ENCODE peak calls at places on chromosomes 7 and 10, in nine cellular contexts. Q is tibial artery, D is fibroblast of lung, I is AG10803, Y is AG09309, G is HFF-Myc, J is adrenal gland, O is lower lobe of right lung, L is GM12865. Z is an unnamed sample.

GRCh38 chr10:34156781-34157425 is 658.2 kb downstream of the PARD3 start:
- DNase-seq in Q (no peak), G (peak), O (no peak), Y (no peak), L (no peak), J (no peak), D (peak), I (peak), Z (no peak)

GRCh38 chr7:130441408-130441854 is 615 bp upstream of the CEP41 start:
- DNase-seq in O (no peak), Q (no peak), Y (no peak), L (peak), D (peak), G (no peak), J (no peak), I (no peak), Z (no peak)

GRCh38 chr7:97466999-97467398 is 264.9 kb upstream of the TAC1 start:
- DNase-seq in G (no peak), L (no peak), D (no peak), I (no peak), O (no peak), Y (no peak), Q (no peak), J (no peak), Z (no peak)

GRCh38 chr7:103630318-103630717 is 184.3 kb upstream of the SLC26A5 start:
- DNase-seq in D (peak), J (no peak), O (no peak), L (no peak), Y (no peak), I (peak), Q (no peak), G (no peak), Z (no peak)

GRCh38 chr7:33072471-33072870 is 9.9 kb upstream of the NT5C3A start:
- DNase-seq in Q (no peak), O (no peak), D (peak), Y (peak), G (no peak), J (peak), L (no peak), I (peak), Z (no peak)

GRCh38 chr10:6299234-6299633 is 96.5 kb downstream of the PFKFB3 start:
- DNase-seq in O (no peak), Y (no peak), J (peak), I (no peak), Q (no peak), L (no peak), D (peak), G (no peak), Z (no peak)

GRCh38 chr7:155738652-155739537 is 73.4 kb downstream of the SHH start:
- DNase-seq in D (peak), O (peak), L (peak), Y (peak), J (peak), G (peak), I (peak), Q (peak), Z (peak)

GRCh38 chr7:24728503-24729364 is 28.5 kb downstream of the GSDME start:
- DNase-seq in J (no peak), Q (no peak), I (peak), D (peak), G (no peak), Y (no peak), O (no peak), L (peak), Z (no peak)

GRCh38 chr7:70830426-70830825 is 301.5 kb upstream of the GALNT17 start:
- DNase-seq in G (no peak), L (no peak), O (no peak), J (no peak), I (no peak), D (no peak), Y (no peak), Q (no peak), Z (no peak)

GRCh38 chr7:129258649-129259389 is 34.0 kb downstream of the AHCYL2 start:
- DNase-seq in G (no peak), L (no peak), O (no peak), Y (no peak), D (peak), Q (no peak), J (no peak), I (no peak), Z (no peak)

GRCh38 chr10:34581871-34582532 is 233.1 kb downstream of the PARD3 start:
- DNase-seq in G (no peak), O (no peak), L (no peak), Q (no peak), Y (no peak), D (peak), J (no peak), I (peak), Z (no peak)

GRCh38 chr7:12726908-12727307 is 39.5 kb downstream of the ARL4A start:
- DNase-seq in Y (no peak), J (no peak), I (no peak), D (no peak), L (no peak), G (no peak), Q (no peak), O (no peak), Z (no peak)

GRCh38 chr10:72337039-72337629 is 17.6 kb downstream of the DNAJB12 start:
- DNase-seq in D (peak), O (peak), L (peak), G (no peak), J (peak), I (peak), Y (no peak), Q (peak), Z (peak)

GRCh38 chr10:94623572-94623971 is 60.0 kb upstream of the CYP2C18 start:
- DNase-seq in G (no peak), I (no peak), D (peak), L (no peak), Y (no peak), Q (no peak), J (no peak), O (no peak), Z (no peak)

GRCh38 chr7:103499976-103500375 is 54.0 kb upstream of the SLC26A5 start:
- DNase-seq in G (no peak), Y (no peak), Q (no peak), I (no peak), L (no peak), O (no peak), J (no peak), D (no peak), Z (no peak)

GRCh38 chr7:2230226-2230625 is 2.5 kb downstream of the MAD1L1 start:
- DNase-seq in D (no peak), I (no peak), O (no peak), Q (no peak), Y (no peak), J (no peak), G (no peak), L (no peak), Z (no peak)

GRCh38 chr10:104117839-104118323 is 4.1 kb upstream of the SFR1 start:
- DNase-seq in L (no peak), D (peak), Y (no peak), O (no peak), I (no peak), J (no peak), G (no peak), Q (no peak), Z (no peak)

GRCh38 chr10:34407227-34407626 is 407.9 kb downstream of the PARD3 start:
- DNase-seq in Q (no peak), J (peak), L (peak), D (peak), O (no peak), I (peak), G (no peak), Y (no peak), Z (peak)

GRCh38 chr7:98106647-98107312 is at the start of gene LMTK2:
- DNase-seq in G (peak), O (peak), D (peak), J (peak), Q (peak), L (peak), I (peak), Y (peak), Z (peak)

GRCh38 chr10:70052462-70053211 is at the start of gene MACROH2A2:
- DNase-seq in G (no peak), Q (peak), Y (peak), I (peak), L (no peak), O (peak), D (peak), J (peak), Z (peak)

GRCh38 chr10:11115337-11115736 is 97.7 kb downstream of the CELF2 start:
- DNase-seq in Q (no peak), D (no peak), L (no peak), I (no peak), Y (no peak), O (no peak), J (no peak), G (no peak), Z (no peak)

GRCh38 chr7:46257766-46258448 is 336.8 kb upstream of the IGFBP3 start:
- DNase-seq in O (no peak), G (peak), D (peak), I (peak), J (no peak), Q (no peak), L (no peak), Y (peak), Z (no peak)

GRCh38 chr10:49761789-49762565 is at the start of gene OGDHL:
- DNase-seq in Y (no peak), I (peak), L (peak), J (peak), O (no peak), D (peak), Q (peak), G (no peak), Z (peak)

GRCh38 chr10:70272925-70273316 is 10.9 kb downstream of the NPFFR1 start:
- DNase-seq in L (peak), G (no peak), I (peak), Y (no peak), O (no peak), Q (no peak), D (no peak), J (no peak), Z (no peak)

GRCh38 chr10:26931223-26931622 is 70.5 kb upstream of the ABI1 start:
- DNase-seq in D (no peak), G (no peak), J (peak), Y (no peak), I (no peak), Q (no peak), O (no peak), L (peak), Z (peak)

GRCh38 chr10:129939416-129940275 is 24.4 kb downstream of the EBF3 start:
- DNase-seq in D (no peak), I (no peak), O (no peak), Y (no peak), Q (no peak), G (no peak), J (no peak), L (no peak), Z (no peak)

GRCh38 chr7:151572136-151572535 is 52.4 kb upstream of the RHEB start:
- DNase-seq in J (no peak), I (peak), Q (no peak), Y (peak), O (no peak), D (peak), G (no peak), L (no peak), Z (no peak)

GRCh38 chr7:32511791-32512190 is 16.5 kb downstream of the AVL9 start:
- DNase-seq in G (no peak), D (peak), Q (no peak), Y (no peak), L (no peak), J (no peak), O (no peak), I (peak), Z (no peak)

GRCh38 chr10:63434866-63435854 is 30.6 kb downstream of the JMJD1C start:
- DNase-seq in O (no peak), D (peak), J (no peak), Y (no peak), G (no peak), L (peak), I (no peak), Q (no peak), Z (no peak)

GRCh38 chr7:27459021-27459728 is 203.5 kb downstream of the HIBADH start:
- DNase-seq in G (no peak), D (no peak), I (peak), Y (no peak), L (no peak), O (no peak), Q (no peak), J (peak), Z (peak)

GRCh38 chr7:883029-884021 is 7.0 kb downstream of the GET4 start:
- DNase-seq in L (no peak), G (no peak), O (no peak), Y (no peak), J (peak), I (no peak), D (no peak), Q (no peak), Z (peak)

GRCh38 chr10:29011511-29011910 is 277.4 kb upstream of the LYZL1 start:
- DNase-seq in D (peak), J (no peak), O (no peak), L (no peak), Y (no peak), I (no peak), G (no peak), Q (no peak), Z (no peak)

GRCh38 chr7:93043393-93043985 is 74.3 kb downstream of the SAMD9 start:
- DNase-seq in I (peak), L (no peak), J (no peak), Y (peak), Q (no peak), D (peak), O (no peak), G (peak), Z (no peak)

GRCh38 chr7:70734436-70734835 is 397.5 kb upstream of the GALNT17 start:
- DNase-seq in I (no peak), Y (peak), G (no peak), J (no peak), D (peak), Q (no peak), L (no peak), O (no peak), Z (no peak)

GRCh38 chr7:96327429-96327828 is 5.5 kb upstream of the SLC25A13 start:
- DNase-seq in O (no peak), L (no peak), J (no peak), Q (no peak), D (no peak), G (no peak), Y (no peak), I (no peak), Z (no peak)

GRCh38 chr10:104052351-104052885 is 33.3 kb downstream of the COL17A1 start:
- DNase-seq in Y (no peak), Q (no peak), O (no peak), G (no peak), I (peak), J (no peak), D (no peak), L (no peak), Z (no peak)

GRCh38 chr10:124728830-124729661 is 15.1 kb downstream of the FAM53B start:
- DNase-seq in J (peak), Q (no peak), O (no peak), L (no peak), I (no peak), Y (no peak), G (no peak), D (no peak), Z (no peak)

GRCh38 chr10:124725791-124726190 is 18.4 kb downstream of the FAM53B start:
- DNase-seq in L (no peak), I (no peak), O (no peak), Q (peak), G (no peak), Y (no peak), J (no peak), D (no peak), Z (no peak)

GRCh38 chr10:124727389-124727960 is 16.7 kb downstream of the FAM53B start:
- DNase-seq in O (no peak), J (no peak), G (no peak), I (no peak), D (no peak), Y (no peak), L (no peak), Q (no peak), Z (no peak)

GRCh38 chr10:124730790-124731189 is 13.4 kb downstream of the FAM53B start:
- DNase-seq in Q (no peak), G (no peak), Y (no peak), D (no peak), O (no peak), I (no peak), L (no peak), J (no peak), Z (no peak)

DNA sequence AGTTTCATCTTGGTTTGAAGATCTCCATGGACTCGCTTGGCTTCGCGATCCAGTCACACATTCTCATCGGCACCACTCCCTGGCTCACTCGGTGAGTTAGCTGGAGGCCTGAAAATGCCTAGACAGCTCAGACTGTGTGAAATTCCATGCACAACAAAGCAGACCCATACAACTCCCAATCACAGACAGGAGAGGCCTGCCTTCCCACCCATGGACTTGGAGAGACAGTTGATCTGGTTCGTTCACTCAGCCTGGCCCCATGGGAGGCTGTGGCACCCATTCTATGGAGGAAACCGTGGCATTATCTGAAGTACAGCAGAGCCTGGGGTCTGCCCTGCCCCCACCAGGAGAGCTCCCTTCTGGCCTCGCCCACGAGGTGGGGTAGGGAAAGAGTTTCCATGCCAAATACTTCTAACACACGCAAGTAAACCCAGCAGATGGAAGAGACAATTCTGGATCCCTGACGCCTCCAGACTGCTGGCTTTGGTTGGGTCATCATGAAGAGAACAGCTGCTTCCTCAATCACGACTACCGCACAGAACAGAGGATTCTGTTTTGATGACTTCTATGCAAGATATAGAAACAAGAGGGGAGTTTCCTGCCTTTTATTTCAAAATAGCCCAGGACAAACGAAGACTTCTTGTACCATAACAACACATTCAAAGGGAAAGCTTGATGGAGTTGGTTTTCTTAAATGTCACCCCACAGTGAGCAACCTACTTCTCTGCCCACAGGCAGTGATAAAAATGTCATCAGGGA is 15.9 kb downstream of the FAM53B start:
- DNase-seq in G (no peak), Y (no peak), L (peak), D (no peak), Q (no peak), I (peak), O (no peak), J (peak), Z (no peak)
- H3K4me3 ChIP-seq in G (no peak), Y (no peak), L (no peak), D (no peak), Q (no peak), I (no peak), O (no peak), J (no peak), Z (no peak)

DNA sequence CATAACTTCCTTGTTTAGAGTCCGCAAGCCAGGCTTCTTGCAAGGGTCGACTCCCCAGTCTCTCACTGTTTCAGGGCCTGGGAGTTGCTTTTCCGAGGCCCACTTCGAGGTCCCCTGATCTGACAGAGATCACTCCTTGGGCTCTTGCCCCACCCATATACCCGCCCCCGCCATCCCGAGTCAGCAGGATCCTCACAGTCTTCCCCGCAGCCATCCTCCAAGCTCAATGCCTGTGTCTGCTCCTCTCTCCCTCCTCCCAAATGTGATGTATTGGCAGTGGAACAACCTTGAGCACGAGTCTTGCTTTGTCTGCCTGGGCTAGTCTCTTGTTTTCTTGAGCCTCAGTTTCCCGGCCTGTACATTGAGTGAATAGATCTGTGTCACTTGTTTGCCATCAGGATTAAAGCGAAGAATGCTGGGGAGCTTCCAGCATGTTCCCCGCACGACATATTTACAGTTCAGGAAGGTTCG is 2.4 kb upstream of the HMX2 start:
- DNase-seq in Q (no peak), I (no peak), J (no peak), L (no peak), D (no peak), G (no peak), Y (no peak), O (no peak), Z (no peak)
- H3K4me3 ChIP-seq in Q (no peak), I (no peak), J (no peak), L (no peak), D (no peak), G (no peak), Y (no peak), O (no peak), Z (no peak)

GRCh38 chr10:77636967-77637473 is 588 bp downstream of the KCNMA1 start:
- DNase-seq in Y (no peak), L (no peak), D (peak), J (no peak), O (peak), I (no peak), Q (no peak), G (no peak), Z (no peak)

GRCh38 chr10:77636286-77636966 is 1.2 kb downstream of the KCNMA1 start:
- DNase-seq in J (no peak), L (no peak), G (no peak), O (no peak), Y (no peak), I (no peak), Q (no peak), D (no peak), Z (no peak)

GRCh38 chr10:77637986-77638765 is 568 bp upstream of the KCNMA1 start:
- DNase-seq in Y (no peak), J (no peak), G (no peak), O (peak), I (peak), Q (no peak), L (no peak), D (peak), Z (no peak)

GRCh38 chr10:77638766-77639101 is 1.1 kb upstream of the KCNMA1 start:
- DNase-seq in I (no peak), D (no peak), L (no peak), O (no peak), Y (no peak), G (no peak), J (no peak), Q (no peak), Z (no peak)

GRCh38 chr10:77637474-77637985 is at the start of gene KCNMA1:
- DNase-seq in I (peak), D (peak), Q (no peak), O (peak), G (no peak), J (no peak), L (peak), Y (no peak), Z (no peak)
- H3K4me3 ChIP-seq in I (peak), D (peak), Q (peak), O (peak), G (peak), J (peak), L (peak), Y (peak), Z (peak)

GRCh38 chr10:17841055-17841454 is 31.9 kb downstream of the MRC1 start:
- DNase-seq in L (no peak), O (no peak), J (no peak), D (peak), Y (no peak), Q (no peak), I (peak), G (no peak), Z (no peak)

GRCh38 chr10:17838080-17838634 is 29.0 kb downstream of the MRC1 start:
- DNase-seq in J (no peak), Y (no peak), G (peak), L (no peak), O (no peak), Q (no peak), D (no peak), I (peak), Z (no peak)

GRCh38 chr10:17833656-17834055 is 24.5 kb downstream of the MRC1 start:
- DNase-seq in I (no peak), Y (no peak), L (no peak), J (no peak), G (no peak), D (no peak), O (no peak), Q (no peak), Z (no peak)

GRCh38 chr10:17835688-17836087 is 26.5 kb downstream of the MRC1 start:
- DNase-seq in L (no peak), I (peak), G (peak), O (no peak), Y (peak), J (no peak), D (peak), Q (no peak), Z (no peak)

DNA sequence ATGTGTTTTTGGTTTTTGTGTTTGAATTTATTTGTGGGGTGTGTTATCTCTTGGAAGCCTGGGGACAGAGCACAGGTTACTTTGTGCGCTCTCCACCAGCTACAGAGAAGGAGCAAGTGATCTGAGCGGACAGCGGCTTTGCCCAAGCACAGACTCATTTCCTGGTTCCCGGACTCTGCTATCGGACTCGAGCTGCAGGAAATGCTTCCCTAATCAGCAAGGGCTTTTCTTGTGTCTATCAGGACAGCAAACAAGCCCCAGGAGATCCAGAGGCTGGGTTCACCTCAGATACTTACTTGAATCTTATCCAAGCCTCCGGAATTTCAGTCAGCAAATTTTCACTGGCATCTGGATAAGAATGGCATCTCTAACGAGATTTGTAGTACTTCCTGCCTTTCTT is 27.8 kb downstream of the MRC1 start:
- DNase-seq in I (peak), Y (peak), O (no peak), L (no peak), G (peak), D (peak), Q (peak), J (peak), Z (no peak)
- H3K4me3 ChIP-seq in I (peak), Y (peak), O (peak), L (no peak), G (peak), D (peak), Q (no peak), J (no peak), Z (peak)